ENCODE peak calls at places on chromosomes 6 and 20, in seven cellular contexts. V, O, K, H, F, D and P are unnamed samples. For H3K36me3, the result is how much of the 10 kb centered on the place peaks cover.

GRCh38 chr6:63844287-63844686 is 208.7 kb downstream of the PHF3 start:
- DNase-seq in F (no peak), H (no peak), V (no peak), D (no peak), O (no peak), K (no peak), P (no peak)

GRCh38 chr6:51396583-51396982 is 577.9 kb downstream of the TFAP2B start:
- DNase-seq in V (no peak), D (no peak), F (no peak), K (no peak), H (no peak), O (no peak), P (no peak)

GRCh38 chr20:23125625-23126191 is 39.6 kb upstream of the CD93 start:
- DNase-seq in V (no peak), H (peak), F (no peak), O (no peak), D (peak), K (no peak), P (no peak)

GRCh38 chr6:1110164-1110563 is 201.7 kb upstream of the FOXQ1 start:
- DNase-seq in O (no peak), K (no peak), F (no peak), D (no peak), V (no peak), H (no peak), P (no peak)

GRCh38 chr20:19819149-19819548 is 61.1 kb downstream of the RIN2 start:
- DNase-seq in D (no peak), V (no peak), F (no peak), O (no peak), H (no peak), K (no peak), P (no peak)

GRCh38 chr20:55205684-55206083 is 730.3 kb downstream of the DOK5 start:
- DNase-seq in O (no peak), F (no peak), V (no peak), H (no peak), D (no peak), K (no peak), P (no peak)

GRCh38 chr6:107612762-107613415 is 123.0 kb downstream of the SOBP start:
- DNase-seq in H (no peak), D (no peak), F (no peak), K (no peak), V (peak), O (no peak), P (no peak)

GRCh38 chr6:108589244-108589730 is 28.6 kb downstream of the FOXO3 start:
- DNase-seq in F (peak), K (peak), V (peak), H (peak), O (peak), D (peak), P (no peak)

DNA sequence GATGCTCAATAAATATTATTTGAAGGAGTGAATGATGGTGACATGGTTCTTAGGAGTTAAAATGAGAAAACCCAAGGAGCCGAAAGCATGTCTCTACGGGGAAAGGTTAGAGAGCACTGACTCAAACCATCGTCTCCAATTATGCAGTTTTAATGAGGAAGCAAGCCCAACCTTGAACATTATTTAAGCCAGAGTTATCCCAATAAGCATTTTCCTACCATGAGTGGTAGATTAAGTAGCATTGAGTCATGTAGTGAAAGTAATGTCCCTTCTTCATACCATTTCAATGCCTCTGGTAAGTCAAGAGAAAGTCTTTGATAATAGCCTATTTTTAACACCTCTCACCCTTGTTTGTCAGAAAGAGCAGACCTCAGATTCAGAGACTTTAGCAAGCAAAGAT is 13.5 kb downstream of the TSHZ2 start:
- DNase-seq in F (no peak), V (no peak), H (no peak), D (no peak), K (no peak), O (no peak), P (no peak)
- TF ChIP-seq POLR2A in F (no peak), V (no peak), H (no peak), D (no peak), K (no peak), O (no peak), P (no peak)

DNA sequence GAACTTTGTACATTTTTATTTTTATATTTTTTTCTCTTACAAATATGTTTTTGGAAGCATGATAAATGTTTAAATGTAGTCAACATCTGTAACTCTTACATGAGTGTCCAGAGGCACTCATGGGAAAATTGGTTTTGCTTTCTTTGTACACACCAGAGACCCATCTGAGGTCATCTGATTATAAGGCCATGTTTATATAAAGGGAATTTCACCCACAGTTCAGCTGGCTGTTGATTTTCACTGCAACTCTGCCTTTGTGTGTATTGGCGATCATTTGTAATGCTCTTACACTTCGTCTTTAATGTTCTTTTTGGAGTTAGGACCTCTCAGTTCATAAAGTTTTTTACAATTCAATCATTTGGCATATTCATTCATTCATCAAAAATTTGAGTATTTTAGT is 28.1 kb downstream of the RIOK1 start:
- DNase-seq in K (no peak), H (no peak), F (no peak), D (no peak), V (no peak), O (no peak), P (no peak)
- H3K36me3 ChIP-seq in K (under half), H (half or more), F (under half), D (under half), V (under half), O (under half), P (under half)

GRCh38 chr6:152380351-152380767 is 256.8 kb downstream of the SYNE1 start:
- DNase-seq in H (no peak), D (no peak), F (no peak), O (no peak), K (no peak), V (no peak), P (no peak)
- TF ChIP-seq POLR2A in H (no peak), D (no peak), F (no peak), O (no peak), K (peak), V (no peak), P (no peak)

DNA sequence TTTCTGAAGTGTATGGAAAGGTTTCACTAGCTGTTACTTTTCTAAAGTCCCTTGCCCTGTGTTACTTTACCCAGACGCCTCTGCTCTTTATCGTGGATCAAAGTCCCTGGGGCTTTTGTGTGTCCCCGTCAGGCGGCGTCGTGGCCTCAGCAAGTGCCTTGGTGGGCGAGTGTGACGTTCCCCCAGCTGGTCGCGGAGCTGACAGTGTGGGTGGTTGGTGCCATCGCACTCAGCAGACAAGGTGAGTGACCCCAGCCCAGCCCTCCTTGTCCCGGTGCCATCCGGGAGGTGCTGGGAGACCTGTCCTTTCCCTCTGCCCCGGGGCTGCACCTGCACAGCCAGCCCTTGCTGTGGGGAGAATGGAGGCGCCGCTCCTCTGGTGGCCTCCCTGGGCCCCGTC is 27.3 kb upstream of the TCFL5 start:
- DNase-seq in D (no peak), H (no peak), O (peak), V (no peak), F (no peak), K (no peak), P (no peak)
- H3K36me3 ChIP-seq in D (under half), H (half or more), O (half or more), V (under half), F (under half), K (under half), P (half or more)

DNA sequence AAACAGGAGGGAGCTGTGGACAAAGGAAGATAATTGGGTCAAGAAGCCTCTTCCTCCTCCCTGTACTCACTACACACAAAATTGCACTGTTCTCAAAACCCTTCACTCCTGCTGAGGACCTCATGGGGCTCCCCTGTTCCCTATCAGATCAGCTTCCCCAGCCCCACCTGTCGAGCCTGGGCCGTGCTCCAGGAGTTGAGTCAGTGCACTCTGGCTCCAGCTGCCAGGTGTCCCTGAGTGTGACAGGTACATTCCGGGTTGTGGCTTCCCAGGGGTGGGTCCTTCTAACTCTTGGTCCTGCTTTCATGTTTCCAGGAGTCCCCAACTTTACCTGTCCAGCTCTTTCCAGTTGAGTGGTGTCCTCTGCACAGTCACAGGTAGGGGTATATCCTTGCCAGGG is 8.4 kb downstream of the RAB5IF start:
- DNase-seq in O (no peak), V (no peak), K (no peak), H (no peak), F (no peak), D (peak), P (no peak)
- TF ChIP-seq POLR2A in O (no peak), V (no peak), K (no peak), H (no peak), F (no peak), D (no peak), P (no peak)

DNA sequence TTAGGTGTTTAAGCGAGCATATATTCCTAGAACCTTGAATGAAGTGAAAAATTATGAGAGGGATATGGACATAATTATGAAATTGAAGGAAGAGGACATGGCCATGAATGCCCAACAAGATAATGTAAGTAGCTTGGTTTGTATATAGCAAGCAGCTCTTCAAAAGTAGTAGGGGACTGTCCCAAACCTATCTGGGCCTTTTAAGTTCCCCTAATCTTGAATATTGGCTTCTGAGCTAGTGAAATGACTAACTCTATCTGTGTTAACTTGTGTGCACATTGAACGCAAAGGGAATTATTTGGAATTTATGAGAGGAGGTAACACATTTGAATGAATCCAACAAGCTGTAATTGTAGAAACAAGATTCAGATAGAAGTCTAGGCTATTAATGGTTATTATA is 21.7 kb downstream of the RIOK1 start:
- DNase-seq in F (no peak), D (no peak), V (no peak), O (no peak), H (no peak), K (no peak), P (no peak)
- H3K36me3 ChIP-seq in F (under half), D (under half), V (under half), O (half or more), H (half or more), K (under half), P (half or more)

DNA sequence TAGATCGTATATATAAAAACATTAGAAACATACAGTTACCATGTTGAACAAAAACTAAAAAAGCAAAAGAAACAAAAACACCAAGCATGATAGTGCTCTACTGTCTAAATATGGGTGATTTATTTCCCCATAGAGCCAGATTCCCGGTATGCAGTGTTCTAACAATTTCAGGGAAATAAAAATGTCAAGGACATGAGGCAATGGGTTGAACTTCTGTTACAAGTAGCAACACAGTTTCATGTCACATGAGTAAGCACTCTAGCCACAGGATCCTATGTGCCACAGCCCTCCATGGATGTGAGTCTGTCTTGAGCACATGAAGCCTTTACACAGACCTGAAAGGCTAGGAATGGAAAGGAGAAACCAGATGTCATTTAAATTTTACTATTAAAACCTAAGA is 96.0 kb downstream of the MAP3K5 start:
- DNase-seq in K (peak), O (no peak), D (no peak), F (no peak), H (no peak), V (peak), P (no peak)
- TF ChIP-seq POLR2A in K (no peak), O (no peak), D (no peak), F (no peak), H (no peak), V (no peak), P (no peak)

DNA sequence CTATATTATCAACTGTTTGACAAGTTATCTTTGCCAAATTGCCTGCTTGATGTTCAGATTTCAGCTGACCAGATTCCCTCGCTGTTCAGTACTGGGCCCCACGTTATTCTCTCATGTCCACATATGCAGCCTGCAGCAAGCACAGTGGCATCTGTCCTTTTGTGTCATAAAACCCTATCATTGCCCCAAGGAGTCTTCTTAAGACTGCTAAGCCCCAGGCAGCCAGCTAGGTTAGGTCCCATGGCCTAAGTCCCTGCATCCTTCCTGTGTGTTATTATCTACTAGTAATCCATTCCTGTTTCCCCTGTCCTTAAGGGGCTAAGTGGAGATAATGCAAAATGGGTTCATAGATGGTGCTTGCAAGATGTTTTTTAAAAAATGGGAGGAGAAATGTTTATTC is 7.2 kb downstream of the KDM1B start:
- DNase-seq in V (no peak), O (no peak), D (no peak), F (no peak), H (no peak), K (no peak), P (no peak)
- H3K36me3 ChIP-seq in V (under half), O (under half), D (under half), F (under half), H (half or more), K (under half), P (under half)

GRCh38 chr6:3229566-3230274 is 2.3 kb upstream of the TUBB2B start:
- DNase-seq in V (no peak), K (no peak), O (no peak), H (no peak), D (no peak), F (no peak), P (no peak)

GRCh38 chr6:3228791-3229565 is 1.5 kb upstream of the TUBB2B start:
- DNase-seq in F (no peak), K (no peak), V (no peak), O (no peak), D (no peak), H (no peak), P (no peak)

GRCh38 chr6:3228046-3228671 is 706 bp upstream of the TUBB2B start:
- DNase-seq in H (no peak), F (no peak), K (no peak), O (no peak), D (no peak), V (no peak), P (no peak)

GRCh38 chr6:3226422-3227362 is 761 bp downstream of the TUBB2B start:
- DNase-seq in O (no peak), F (no peak), D (no peak), V (no peak), K (peak), H (no peak), P (no peak)

DNA sequence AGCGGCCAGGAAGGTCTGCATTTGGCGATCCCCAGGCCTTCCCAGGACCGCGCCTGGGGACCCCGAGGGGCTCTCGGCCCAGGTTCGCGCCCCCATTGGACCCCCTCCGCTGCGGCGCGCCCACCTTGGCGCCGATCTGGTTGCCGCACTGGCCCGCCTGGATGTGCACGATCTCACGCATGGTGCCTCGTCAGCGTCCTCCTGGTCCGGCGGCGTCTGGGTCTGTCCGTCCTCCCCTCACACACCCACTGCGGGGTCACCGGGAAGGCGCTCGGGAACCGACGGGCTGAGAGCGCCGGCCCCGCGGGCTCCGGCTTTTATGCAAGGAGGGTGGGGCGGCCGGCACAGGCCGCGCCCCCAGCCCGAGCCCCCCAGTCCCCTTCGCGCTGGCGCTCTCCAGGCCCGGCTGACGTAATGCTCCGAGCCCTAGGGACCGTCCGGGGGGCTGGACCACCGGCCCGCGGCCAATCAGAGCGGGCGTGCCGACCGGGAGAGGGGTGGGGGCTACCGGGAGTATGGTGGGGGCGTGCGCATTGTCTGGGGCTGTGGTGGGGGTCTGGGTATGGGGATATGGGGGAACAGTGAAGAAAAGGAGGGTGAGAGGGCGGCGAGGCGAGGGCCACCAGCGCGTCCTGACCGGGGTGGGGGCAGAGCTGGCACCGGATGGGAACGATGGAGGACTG is at the start of gene TUBB2B:
- DNase-seq in H (no peak), O (no peak), V (no peak), K (peak), D (no peak), F (no peak), P (no peak)
- TF ChIP-seq POLR2A in H (no peak), O (no peak), V (no peak), K (no peak), D (no peak), F (no peak), P (no peak)

GRCh38 chr6:44410363-44410762 is 22.9 kb downstream of the CDC5L start:
- DNase-seq in O (no peak), D (no peak), V (no peak), H (no peak), F (no peak), K (no peak), P (no peak)

GRCh38 chr6:44411141-44411540 is 23.6 kb downstream of the CDC5L start:
- DNase-seq in D (no peak), F (no peak), O (no peak), V (no peak), H (no peak), K (no peak), P (no peak)

GRCh38 chr6:44404715-44405099 is 17.2 kb downstream of the CDC5L start:
- DNase-seq in O (no peak), K (no peak), V (peak), H (no peak), D (no peak), F (no peak), P (no peak)

GRCh38 chr6:44407951-44408670 is 20.6 kb downstream of the CDC5L start:
- DNase-seq in F (no peak), H (no peak), V (no peak), D (no peak), K (no peak), O (no peak), P (no peak)

GRCh38 chr6:44409207-44409796 is 21.8 kb downstream of the CDC5L start:
- DNase-seq in F (no peak), O (no peak), D (no peak), H (no peak), V (no peak), K (no peak), P (no peak)
- H3K36me3 ChIP-seq in F (under half), O (half or more), D (under half), H (half or more), V (under half), K (under half), P (half or more)